ENCODE peak calls at places on chromosomes 3 and 15, in seven cellular contexts. M is B cell; K is Panc1; J is T-helper 1 cell; G is stimulated activated CD8-positive, alpha-beta memory T cell treated with anti-CD3 and anti-CD28 coated beads, Interleukin-7, amount 100 ng/mL, for 1 hour; O is stimulated activated naive CD4-positive, alpha-beta T cell; S is activated T-cell treated with anti-CD3 and anti-CD28 coated beads for 24 hours. C is an unnamed sample.

GRCh38 chr3:10173926-10174435 is 9.3 kb downstream of the IRAK2 start:
- DNase-seq in M (no peak), K (no peak), J (no peak), G (no peak), O (no peak), S (no peak), C (no peak)

GRCh38 chr15:44719293-44719999 is 8.1 kb downstream of the B2M start:
- DNase-seq in M (no peak), K (no peak), J (peak; percentile 43), G (no peak), O (peak; percentile 64), S (peak; percentile 67), C (peak; percentile 38)

GRCh38 chr15:86773766-86774165 is 694.1 kb downstream of the AGBL1 start:
- DNase-seq in M (no peak), K (no peak), J (no peak), G (no peak), O (no peak), S (no peak), C (no peak)

GRCh38 chr3:71817262-71817661 is 32.3 kb upstream of the PROK2 start:
- DNase-seq in M (no peak), K (no peak), J (no peak), G (no peak), O (no peak), S (no peak), C (no peak)

GRCh38 chr3:96813820-96814580 is 394 bp upstream of the EPHA6 start:
- DNase-seq in M (peak; percentile 23), K (no peak), J (no peak), G (no peak), O (no peak), S (no peak), C (peak; percentile 52)

GRCh38 chr15:74525946-74526345 is 15.1 kb upstream of the ARID3B start:
- DNase-seq in M (no peak), K (peak; percentile 85), J (no peak), G (no peak), O (no peak), S (no peak), C (no peak)

GRCh38 chr15:36407647-36408046 is 171.8 kb upstream of the CDIN1 start:
- DNase-seq in M (no peak), K (no peak), J (no peak), G (no peak), O (no peak), S (no peak), C (no peak)

GRCh38 chr15:38440353-38441129 is 13.4 kb upstream of the FAM98B start:
- DNase-seq in M (peak; percentile 30), K (peak; percentile 38), J (peak; percentile 32), G (peak; percentile 15), O (peak; percentile 17), S (peak; percentile 40), C (peak; percentile 56)

GRCh38 chr3:16632395-16632794 is 27.2 kb upstream of the DAZL start:
- DNase-seq in M (no peak), K (no peak), J (no peak), G (no peak), O (no peak), S (no peak), C (peak; percentile 7)

GRCh38 chr3:125207507-125207906 is 5.0 kb downstream of the SLC12A8 start:
- DNase-seq in M (no peak), K (no peak), J (no peak), G (no peak), O (no peak), S (no peak), C (no peak)